ENCODE peak calls at places on chromosome 17, in four cellular contexts. One of them, this sample, is unnamed. For H3K9me3, the result is how much of the 10 kb centered on the place peaks cover.

GRCh38 chr17:42182927-42183734 is 2.1 kb downstream of the HCRT start:
- DNase-seq in naive thymus-derived CD4-positive, alpha-beta T cell: no peak
- DNase-seq in SK-N-SH: no peak
- DNase-seq in aorta: no peak
- DNase-seq in this sample: no peak

GRCh38 chr17:72657467-72658317 is 434.8 kb downstream of the SLC39A11 start:
- DNase-seq in naive thymus-derived CD4-positive, alpha-beta T cell: no peak
- DNase-seq in SK-N-SH: no peak
- DNase-seq in aorta: no peak
- DNase-seq in this sample: no peak

GRCh38 chr17:35486920-35487727 is 38.6 kb upstream of the SLFN13 start:
- DNase-seq in naive thymus-derived CD4-positive, alpha-beta T cell: peak
- DNase-seq in SK-N-SH: no peak
- DNase-seq in aorta: peak
- DNase-seq in this sample: peak

GRCh38 chr17:73227379-73227778 is 34.3 kb downstream of the CPSF4L start:
- DNase-seq in naive thymus-derived CD4-positive, alpha-beta T cell: no peak
- DNase-seq in SK-N-SH: no peak
- DNase-seq in aorta: no peak
- DNase-seq in this sample: no peak

GRCh38 chr17:32174889-32175288 is 32.6 kb downstream of the RHOT1 start:
- DNase-seq in naive thymus-derived CD4-positive, alpha-beta T cell: no peak
- DNase-seq in SK-N-SH: no peak
- DNase-seq in aorta: no peak
- DNase-seq in this sample: no peak

GRCh38 chr17:53148058-53148457 is 674.7 kb upstream of the KIF2B start:
- DNase-seq in naive thymus-derived CD4-positive, alpha-beta T cell: no peak
- DNase-seq in SK-N-SH: no peak
- DNase-seq in aorta: no peak
- DNase-seq in this sample: no peak

GRCh38 chr17:10029129-10029528 is 124.1 kb upstream of the RCVRN start:
- DNase-seq in naive thymus-derived CD4-positive, alpha-beta T cell: no peak
- DNase-seq in SK-N-SH: no peak
- DNase-seq in aorta: no peak
- DNase-seq in this sample: no peak

GRCh38 chr17:40456396-40456951 is 13.2 kb downstream of the IGFBP4 start:
- DNase-seq in naive thymus-derived CD4-positive, alpha-beta T cell: no peak
- DNase-seq in SK-N-SH: no peak
- DNase-seq in aorta: no peak
- DNase-seq in this sample: no peak

GRCh38 chr17:42673885-42674754 is 2.7 kb downstream of the PLEKHH3 start:
- DNase-seq in naive thymus-derived CD4-positive, alpha-beta T cell: no peak
- DNase-seq in SK-N-SH: peak
- DNase-seq in aorta: peak
- DNase-seq in this sample: no peak

GRCh38 chr17:2174048-2174447 is 119.1 kb downstream of the HIC1 start:
- DNase-seq in naive thymus-derived CD4-positive, alpha-beta T cell: no peak
- DNase-seq in SK-N-SH: no peak
- DNase-seq in aorta: no peak
- DNase-seq in this sample: no peak

DNA sequence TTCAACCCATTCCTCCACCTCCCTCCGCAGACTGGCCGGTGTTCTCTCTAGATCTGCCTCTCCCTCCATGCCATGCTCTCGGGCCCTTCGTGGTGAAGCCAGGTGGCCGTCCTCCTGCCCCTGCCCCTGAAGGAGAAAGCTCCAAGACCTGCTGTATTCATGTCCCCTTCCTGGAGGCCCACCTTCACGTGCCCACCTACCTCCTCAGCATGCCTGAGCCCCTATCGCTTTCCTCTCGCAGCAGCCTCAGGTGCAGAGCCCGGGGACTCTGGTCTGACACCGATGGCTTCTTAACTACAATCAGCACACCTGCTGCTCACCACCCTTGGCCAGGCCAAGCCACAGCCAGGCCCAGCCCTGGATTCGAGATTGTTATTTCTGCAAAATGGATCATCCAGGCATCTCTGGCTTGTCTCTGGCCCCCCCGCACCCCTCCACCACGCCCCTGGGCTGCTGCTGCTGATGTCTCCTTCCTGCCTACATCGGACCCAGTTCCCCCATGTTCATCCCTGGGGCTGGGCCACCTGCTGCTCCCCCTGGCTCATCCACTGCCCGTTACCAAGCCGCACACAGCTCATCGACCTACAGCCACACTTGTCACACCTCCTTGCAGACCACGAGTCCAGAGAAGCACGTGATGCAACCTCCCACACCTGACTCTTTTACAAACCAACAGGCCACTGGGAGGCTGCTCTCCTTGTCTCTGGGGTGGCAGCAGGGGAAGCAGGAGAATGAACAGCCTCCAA is 32.5 kb upstream of the TNFRSF13B start:
- DNase-seq in naive thymus-derived CD4-positive, alpha-beta T cell: no peak
- DNase-seq in SK-N-SH: no peak
- DNase-seq in aorta: peak
- DNase-seq in this sample: no peak
- H3K9me3 ChIP-seq in naive thymus-derived CD4-positive, alpha-beta T cell: under half
- H3K9me3 ChIP-seq in SK-N-SH: under half
- H3K9me3 ChIP-seq in aorta: under half
- H3K9me3 ChIP-seq in this sample: under half

GRCh38 chr17:46108120-46108519 is 85.1 kb downstream of the KANSL1 start:
- DNase-seq in naive thymus-derived CD4-positive, alpha-beta T cell: no peak
- DNase-seq in SK-N-SH: no peak
- DNase-seq in aorta: no peak
- DNase-seq in this sample: no peak
- H3K9me3 ChIP-seq in naive thymus-derived CD4-positive, alpha-beta T cell: under half
- H3K9me3 ChIP-seq in SK-N-SH: under half
- H3K9me3 ChIP-seq in aorta: under half
- H3K9me3 ChIP-seq in this sample: under half

DNA sequence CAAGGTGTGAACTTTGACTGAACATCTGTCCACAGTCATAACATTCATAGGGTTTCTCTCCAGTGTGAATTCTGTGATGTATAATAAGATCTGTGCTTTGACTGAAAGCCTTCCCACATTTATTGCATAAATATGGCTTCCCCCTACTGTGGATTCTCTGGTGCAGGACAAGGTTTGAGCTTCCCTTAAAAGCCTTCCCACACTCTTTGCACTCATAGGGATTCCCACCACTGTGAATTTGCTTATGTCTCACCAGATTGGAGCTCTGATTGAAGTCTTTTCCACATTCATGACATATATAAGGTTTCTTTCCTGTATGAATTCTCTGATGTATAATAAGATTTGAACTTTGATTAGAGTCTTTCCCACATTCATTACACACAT is 8.3 kb downstream of the ZNF594 start:
- DNase-seq in naive thymus-derived CD4-positive, alpha-beta T cell: no peak
- DNase-seq in SK-N-SH: no peak
- DNase-seq in aorta: no peak
- DNase-seq in this sample: no peak
- H3K9me3 ChIP-seq in naive thymus-derived CD4-positive, alpha-beta T cell: half or more
- H3K9me3 ChIP-seq in SK-N-SH: half or more
- H3K9me3 ChIP-seq in aorta: under half
- H3K9me3 ChIP-seq in this sample: under half

GRCh38 chr17:26818736-26819135 is 475.2 kb upstream of the WSB1 start:
- DNase-seq in naive thymus-derived CD4-positive, alpha-beta T cell: no peak
- DNase-seq in SK-N-SH: no peak
- DNase-seq in aorta: no peak
- DNase-seq in this sample: no peak
- H3K9me3 ChIP-seq in naive thymus-derived CD4-positive, alpha-beta T cell: under half
- H3K9me3 ChIP-seq in SK-N-SH: under half
- H3K9me3 ChIP-seq in aorta: under half
- H3K9me3 ChIP-seq in this sample: under half

GRCh38 chr17:27157297-27157696 is 136.6 kb upstream of the WSB1 start:
- DNase-seq in naive thymus-derived CD4-positive, alpha-beta T cell: no peak
- DNase-seq in SK-N-SH: no peak
- DNase-seq in aorta: no peak
- DNase-seq in this sample: no peak

GRCh38 chr17:27155866-27156265 is 138.0 kb upstream of the WSB1 start:
- DNase-seq in naive thymus-derived CD4-positive, alpha-beta T cell: no peak
- DNase-seq in SK-N-SH: no peak
- DNase-seq in aorta: no peak
- DNase-seq in this sample: no peak

GRCh38 chr17:27153005-27153404 is 140.9 kb upstream of the WSB1 start:
- DNase-seq in naive thymus-derived CD4-positive, alpha-beta T cell: no peak
- DNase-seq in SK-N-SH: no peak
- DNase-seq in aorta: no peak
- DNase-seq in this sample: no peak

GRCh38 chr17:27157898-27158297 is 136.0 kb upstream of the WSB1 start:
- DNase-seq in naive thymus-derived CD4-positive, alpha-beta T cell: no peak
- DNase-seq in SK-N-SH: no peak
- DNase-seq in aorta: no peak
- DNase-seq in this sample: no peak

DNA sequence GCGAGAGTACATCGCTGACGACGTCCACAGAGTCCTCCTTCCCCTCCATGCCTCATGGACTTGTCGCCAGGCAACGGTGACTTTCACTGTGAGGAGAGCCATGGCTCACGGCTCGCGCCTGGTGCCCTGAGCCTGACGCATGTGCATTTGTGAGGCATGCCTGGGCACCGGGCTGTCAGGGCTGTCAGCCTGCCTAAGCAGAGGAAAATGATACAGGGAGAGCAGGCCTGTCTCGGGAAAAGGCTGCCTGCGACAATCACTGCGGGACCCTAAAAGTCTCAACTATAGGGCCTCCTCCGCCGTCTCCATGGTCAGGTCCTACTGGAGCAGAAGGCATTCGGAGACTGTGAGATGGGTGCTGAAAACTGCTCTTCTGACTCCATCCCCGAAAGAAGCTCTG is 135.5 kb upstream of the WSB1 start:
- DNase-seq in naive thymus-derived CD4-positive, alpha-beta T cell: no peak
- DNase-seq in SK-N-SH: no peak
- DNase-seq in aorta: no peak
- DNase-seq in this sample: no peak
- H3K9me3 ChIP-seq in naive thymus-derived CD4-positive, alpha-beta T cell: under half
- H3K9me3 ChIP-seq in SK-N-SH: under half
- H3K9me3 ChIP-seq in aorta: under half
- H3K9me3 ChIP-seq in this sample: under half

DNA sequence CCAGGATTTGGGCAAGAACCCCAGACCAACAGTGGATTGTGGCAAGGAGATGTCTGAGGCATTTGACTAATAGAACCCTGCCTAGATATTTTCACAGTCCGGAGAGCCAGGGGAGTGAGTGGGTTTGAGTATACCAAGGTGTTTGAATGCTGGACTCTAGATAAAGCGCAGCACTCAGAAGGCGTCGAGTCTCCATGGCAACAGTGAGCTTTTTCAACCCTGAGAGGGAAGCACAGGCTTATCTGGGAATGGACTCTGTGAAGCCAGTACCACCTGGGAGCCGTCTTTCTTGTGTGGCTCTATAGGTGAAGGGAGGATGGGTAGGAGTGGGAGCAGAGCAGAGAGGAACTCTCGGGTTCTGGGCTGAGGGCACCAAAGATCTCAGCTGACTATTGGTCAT is 147.0 kb downstream of the SHISA6 start:
- DNase-seq in naive thymus-derived CD4-positive, alpha-beta T cell: no peak
- DNase-seq in SK-N-SH: no peak
- DNase-seq in aorta: no peak
- DNase-seq in this sample: no peak
- H3K9me3 ChIP-seq in naive thymus-derived CD4-positive, alpha-beta T cell: under half
- H3K9me3 ChIP-seq in SK-N-SH: under half
- H3K9me3 ChIP-seq in aorta: under half
- H3K9me3 ChIP-seq in this sample: under half

GRCh38 chr17:64242633-64243032 is 20.4 kb downstream of the TEX2 start:
- DNase-seq in naive thymus-derived CD4-positive, alpha-beta T cell: no peak
- DNase-seq in SK-N-SH: no peak
- DNase-seq in aorta: no peak
- DNase-seq in this sample: no peak
- H3K9me3 ChIP-seq in naive thymus-derived CD4-positive, alpha-beta T cell: under half
- H3K9me3 ChIP-seq in SK-N-SH: under half
- H3K9me3 ChIP-seq in aorta: under half
- H3K9me3 ChIP-seq in this sample: under half